ENCODE peak calls at places on chromosomes 5 and 9, in six cellular contexts. I, E, O, T, G and D are unnamed samples.
A peak's percentile ranks its signal among the peaks of the same experiment; 100 is the strongest.

GRCh38 chr5:1815881-1816292 is 14.7 kb downstream of the NDUFS6 start:
- DNase-seq in I (peak; percentile 58), E (no peak), O (no peak), T (no peak), G (no peak), D (peak; percentile 40)

GRCh38 chr9:96052703-96053102 is 177.2 kb downstream of the ERCC6L2 start:
- DNase-seq in I (no peak), E (no peak), O (no peak), T (no peak), G (no peak), D (no peak)

GRCh38 chr5:137604348-137605095 is 105.4 kb upstream of the SPOCK1 start:
- DNase-seq in I (no peak), E (no peak), O (peak; percentile 49), T (no peak), G (no peak), D (no peak)

GRCh38 chr9:110650991-110651411 is 17.6 kb upstream of the MUSK start:
- DNase-seq in I (no peak), E (no peak), O (no peak), T (no peak), G (no peak), D (peak; percentile 71)

GRCh38 chr9:78612089-78612488 is 315.2 kb downstream of the PSAT1 start:
- DNase-seq in I (no peak), E (no peak), O (no peak), T (no peak), G (no peak), D (no peak)

GRCh38 chr5:1057841-1058548 is 49.4 kb downstream of the NKD2 start:
- DNase-seq in I (no peak), E (no peak), O (no peak), T (no peak), G (no peak), D (no peak)

GRCh38 chr5:74693176-74693575 is 8.1 kb downstream of the HEXB start:
- DNase-seq in I (no peak), E (no peak), O (no peak), T (no peak), G (no peak), D (no peak)

GRCh38 chr5:981466-981865 is 27.1 kb upstream of the NKD2 start:
- DNase-seq in I (no peak), E (no peak), O (no peak), T (no peak), G (no peak), D (no peak)

GRCh38 chr5:1137567-1138444 is 25.9 kb upstream of the SLC12A7 start:
- DNase-seq in I (no peak), E (peak; percentile 62), O (no peak), T (no peak), G (no peak), D (no peak)

GRCh38 chr9:134597957-134598883 is 43.4 kb upstream of the COL5A1 start:
- DNase-seq in I (no peak), E (peak; percentile 49), O (no peak), T (no peak), G (no peak), D (no peak)

GRCh38 chr5:131430794-131431193 is 166.9 kb downstream of the CDC42SE2 start:
- DNase-seq in I (no peak), E (no peak), O (no peak), T (no peak), G (no peak), D (no peak)

GRCh38 chr5:134541736-134542376 is 16.4 kb downstream of the JADE2 start:
- DNase-seq in I (no peak), E (no peak), O (no peak), T (peak; percentile 48), G (no peak), D (no peak)

GRCh38 chr5:78755822-78756429 is 107.4 kb upstream of the LHFPL2 start:
- DNase-seq in I (no peak), E (no peak), O (no peak), T (no peak), G (no peak), D (no peak)

GRCh38 chr5:50900952-50901510 is 234.6 kb downstream of the PARP8 start:
- DNase-seq in I (no peak), E (no peak), O (no peak), T (no peak), G (no peak), D (no peak)

GRCh38 chr5:50905996-50906395 is 239.6 kb downstream of the PARP8 start:
- DNase-seq in I (no peak), E (no peak), O (no peak), T (no peak), G (no peak), D (no peak)

DNA sequence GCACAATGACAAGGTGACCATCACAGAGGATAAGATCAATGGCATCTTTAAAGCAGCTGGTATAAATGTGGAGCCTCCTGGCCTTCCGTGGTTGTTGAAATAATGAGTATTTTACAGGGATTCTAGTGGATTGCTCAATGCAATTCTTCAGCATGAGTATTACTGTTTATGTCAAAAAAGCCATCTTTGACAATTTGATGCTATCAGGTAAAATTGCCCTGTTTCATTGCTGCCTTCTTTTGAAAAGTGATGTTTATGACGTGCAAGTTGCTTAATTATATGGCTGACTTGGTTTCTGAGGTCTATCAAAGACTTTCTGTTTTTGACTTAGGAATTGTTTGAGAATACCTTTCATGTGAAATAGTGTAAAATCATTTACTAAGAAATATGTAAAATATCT is 237.2 kb downstream of the PARP8 start:
- DNase-seq in I (no peak), E (no peak), O (no peak), T (no peak), G (no peak), D (no peak)
- TF ChIP-seq POLR2AphosphoS5 in I (no peak), E (no peak), O (no peak), T (no peak), G (no peak), D (no peak)

GRCh38 chr9:136686534-136686793 is 793 bp downstream of the AGPAT2 start:
- DNase-seq in I (no peak), E (no peak), O (no peak), T (no peak), G (no peak), D (no peak)

GRCh38 chr9:136684799-136685198 is 2.5 kb downstream of the AGPAT2 start:
- DNase-seq in I (no peak), E (no peak), O (no peak), T (no peak), G (no peak), D (no peak)

GRCh38 chr9:136685216-136685615 is 2.0 kb downstream of the AGPAT2 start:
- DNase-seq in I (no peak), E (no peak), O (no peak), T (no peak), G (no peak), D (no peak)

GRCh38 chr9:136686794-136687711 is at the start of gene AGPAT2:
- DNase-seq in I (peak; percentile 95), E (peak; percentile 79), O (peak; percentile 76), T (peak; percentile 90), G (peak; percentile 28), D (peak; percentile 86)

GRCh38 chr9:136685792-136686533 is 1.3 kb downstream of the AGPAT2 start:
- DNase-seq in I (no peak), E (no peak), O (no peak), T (no peak), G (no peak), D (no peak)
- H3K4me1 ChIP-seq in I (peaks cover 20% of the 10 kb centered on the region), E (peaks cover 8% of the 10 kb centered on the region), O (peaks cover 10% of the 10 kb centered on the region), T (peaks cover 69% of the 10 kb centered on the region), G (peaks cover 38% of the 10 kb centered on the region), D (peaks cover 32% of the 10 kb centered on the region)

GRCh38 chr5:38168029-38168428 is 90.3 kb upstream of the EGFLAM start:
- DNase-seq in I (no peak), E (no peak), O (no peak), T (no peak), G (no peak), D (no peak)

GRCh38 chr5:38164776-38165399 is 93.5 kb upstream of the EGFLAM start:
- DNase-seq in I (no peak), E (no peak), O (no peak), T (no peak), G (no peak), D (no peak)

GRCh38 chr5:38167562-38167996 is 90.8 kb upstream of the EGFLAM start:
- DNase-seq in I (no peak), E (no peak), O (peak; percentile 77), T (no peak), G (no peak), D (no peak)

GRCh38 chr5:38165435-38165834 is 92.9 kb upstream of the EGFLAM start:
- DNase-seq in I (no peak), E (no peak), O (no peak), T (no peak), G (no peak), D (no peak)

GRCh38 chr5:38166832-38167231 is 91.5 kb upstream of the EGFLAM start:
- DNase-seq in I (no peak), E (no peak), O (no peak), T (no peak), G (no peak), D (no peak)
- TF ChIP-seq POLR2AphosphoS5 in I (no peak), E (no peak), O (no peak), T (no peak), G (no peak), D (no peak)

GRCh38 chr9:106874031-106874430 is 11.1 kb downstream of the ZNF462 start:
- DNase-seq in I (no peak), E (no peak), O (no peak), T (no peak), G (no peak), D (no peak)
- H3K4me1 ChIP-seq in I (peaks cover 7% of the 10 kb centered on the region), E (peaks cover 14% of the 10 kb centered on the region), O (peaks cover 13% of the 10 kb centered on the region), T (peaks cover 53% of the 10 kb centered on the region), G (no peaks in the 10 kb centered on the region), D (peaks cover 56% of the 10 kb centered on the region)

GRCh38 chr5:142644127-142644526 is 41.8 kb downstream of the FGF1 start:
- DNase-seq in I (no peak), E (no peak), O (no peak), T (no peak), G (no peak), D (no peak)

GRCh38 chr5:142645456-142645855 is 40.4 kb downstream of the FGF1 start:
- DNase-seq in I (no peak), E (no peak), O (no peak), T (no peak), G (no peak), D (no peak)

GRCh38 chr5:142642427-142642826 is 43.5 kb downstream of the FGF1 start:
- DNase-seq in I (no peak), E (no peak), O (no peak), T (no peak), G (no peak), D (no peak)

GRCh38 chr5:142641681-142642080 is 44.2 kb downstream of the FGF1 start:
- DNase-seq in I (no peak), E (no peak), O (no peak), T (no peak), G (no peak), D (no peak)

DNA sequence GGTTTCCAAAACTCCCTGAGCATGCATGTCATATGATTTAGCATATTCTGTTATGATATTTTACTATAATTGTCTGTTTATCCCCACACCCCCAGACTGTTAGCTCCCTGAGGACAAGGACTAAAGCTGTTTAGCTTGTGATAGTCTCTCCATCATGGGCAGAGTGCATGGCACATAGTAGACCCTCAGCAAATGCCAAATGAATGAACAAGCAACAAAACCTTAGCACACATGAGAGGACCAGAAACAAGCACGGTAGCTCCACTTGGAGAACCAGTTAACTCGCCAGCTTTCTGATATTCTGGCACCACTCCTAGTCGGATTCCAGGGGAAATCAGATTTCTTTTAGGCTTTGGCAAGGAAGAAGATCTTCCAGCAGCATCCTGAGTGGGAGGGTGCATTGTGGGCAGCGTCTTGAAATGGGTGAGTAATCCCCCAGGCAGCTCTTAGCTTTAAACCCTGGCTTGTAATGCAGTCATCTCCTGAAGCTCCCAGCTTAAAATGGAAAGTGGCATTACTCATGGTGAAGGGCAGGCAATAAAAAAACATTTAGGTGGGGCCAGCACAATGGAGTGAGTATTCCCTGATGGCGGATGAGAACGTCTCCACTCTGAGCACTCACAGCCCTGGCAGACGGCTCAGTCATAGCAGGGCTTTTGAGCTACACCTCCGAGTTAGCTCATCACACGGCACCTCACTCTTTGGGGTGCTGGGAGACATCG is 41.1 kb downstream of the FGF1 start:
- DNase-seq in I (no peak), E (no peak), O (peak; percentile 19), T (no peak), G (peak; percentile 96), D (no peak)
- TF ChIP-seq POLR2AphosphoS5 in I (no peak), E (no peak), O (peak; percentile 37), T (no peak), G (peak; percentile 65), D (no peak)